ENCODE peak calls at places on chromosomes 6 and 20, in four cellular contexts. One of them, this sample, is unnamed.

GRCh38 chr6:167750956-167751358 is 75.8 kb upstream of the AFDN start:
- DNase-seq in EH: no peak
- DNase-seq in heart right ventricle: peak
- DNase-seq in activated naive CD4-positive, alpha-beta T cell treated with anti-CD3 and anti-CD28 coated beads, Interleukin-2, amount 10 ng/mL, durations not matched to agents 7 days and 5 days: no peak
- DNase-seq in this sample: no peak

GRCh38 chr20:38842558-38842981 is 37.1 kb downstream of the PPP1R16B start:
- DNase-seq in activated naive CD4-positive, alpha-beta T cell treated with anti-CD3 and anti-CD28 coated beads, Interleukin-2, amount 10 ng/mL, durations not matched to agents 7 days and 5 days: peak
- DNase-seq in heart right ventricle: no peak
- DNase-seq in EH: no peak
- DNase-seq in this sample: no peak

GRCh38 chr6:11370191-11371018 is 137.9 kb upstream of the NEDD9 start:
- DNase-seq in EH: no peak
- DNase-seq in activated naive CD4-positive, alpha-beta T cell treated with anti-CD3 and anti-CD28 coated beads, Interleukin-2, amount 10 ng/mL, durations not matched to agents 7 days and 5 days: no peak
- DNase-seq in heart right ventricle: peak
- DNase-seq in this sample: no peak

GRCh38 chr6:112384511-112384910 is 37.4 kb downstream of the RFPL4B start:
- DNase-seq in EH: peak
- DNase-seq in heart right ventricle: no peak
- DNase-seq in activated naive CD4-positive, alpha-beta T cell treated with anti-CD3 and anti-CD28 coated beads, Interleukin-2, amount 10 ng/mL, durations not matched to agents 7 days and 5 days: no peak
- DNase-seq in this sample: no peak

GRCh38 chr6:27863962-27864905 is 48.0 kb downstream of the OR2B2 start:
- DNase-seq in activated naive CD4-positive, alpha-beta T cell treated with anti-CD3 and anti-CD28 coated beads, Interleukin-2, amount 10 ng/mL, durations not matched to agents 7 days and 5 days: peak
- DNase-seq in EH: peak
- DNase-seq in heart right ventricle: no peak
- DNase-seq in this sample: peak

GRCh38 chr6:30145818-30146217 is 9.9 kb downstream of the TRIM40 start:
- DNase-seq in activated naive CD4-positive, alpha-beta T cell treated with anti-CD3 and anti-CD28 coated beads, Interleukin-2, amount 10 ng/mL, durations not matched to agents 7 days and 5 days: no peak
- DNase-seq in EH: no peak
- DNase-seq in heart right ventricle: no peak
- DNase-seq in this sample: no peak

GRCh38 chr6:24004062-24004461 is 122.0 kb upstream of the NRSN1 start:
- DNase-seq in activated naive CD4-positive, alpha-beta T cell treated with anti-CD3 and anti-CD28 coated beads, Interleukin-2, amount 10 ng/mL, durations not matched to agents 7 days and 5 days: no peak
- DNase-seq in EH: peak
- DNase-seq in heart right ventricle: no peak
- DNase-seq in this sample: peak

GRCh38 chr20:49675368-49676151 is 38.1 kb downstream of the B4GALT5 start:
- DNase-seq in activated naive CD4-positive, alpha-beta T cell treated with anti-CD3 and anti-CD28 coated beads, Interleukin-2, amount 10 ng/mL, durations not matched to agents 7 days and 5 days: no peak
- DNase-seq in heart right ventricle: no peak
- DNase-seq in EH: peak
- DNase-seq in this sample: no peak

GRCh38 chr6:3230275-3231212 is 3.1 kb upstream of the TUBB2B start:
- DNase-seq in heart right ventricle: no peak
- DNase-seq in activated naive CD4-positive, alpha-beta T cell treated with anti-CD3 and anti-CD28 coated beads, Interleukin-2, amount 10 ng/mL, durations not matched to agents 7 days and 5 days: no peak
- DNase-seq in EH: peak
- DNase-seq in this sample: no peak

This sample was measured in AG20443.